ENCODE peak calls at places on chromosomes 6 and 20, in four cellular contexts. One of them, this sample, is unnamed.

GRCh38 chr20:6053776-6054688 is at the start of gene LRRN4:
- DNase-seq in HepG2: peak
- DNase-seq in K562: no peak
- DNase-seq in A549: no peak
- DNase-seq in this sample: no peak

GRCh38 chr6:91538622-91539021 is 951.8 kb upstream of the MAP3K7 start:
- DNase-seq in A549: no peak
- DNase-seq in K562: no peak
- DNase-seq in HepG2: no peak
- DNase-seq in this sample: no peak

GRCh38 chr6:138844203-138844602 is 48.3 kb downstream of the ECT2L start:
- DNase-seq in A549: no peak
- DNase-seq in HepG2: peak
- DNase-seq in K562: no peak
- DNase-seq in this sample: no peak

GRCh38 chr20:59137532-59137931 is 26.1 kb upstream of the ZNF831 start:
- DNase-seq in HepG2: no peak
- DNase-seq in A549: no peak
- DNase-seq in K562: no peak
- DNase-seq in this sample: no peak

GRCh38 chr20:34642009-34642408 is 34.9 kb downstream of the PIGU start:
- DNase-seq in K562: no peak
- DNase-seq in HepG2: no peak
- DNase-seq in A549: no peak
- DNase-seq in this sample: no peak

GRCh38 chr6:31792090-31792374 is 3.5 kb downstream of the VARS1 start:
- DNase-seq in HepG2: no peak
- DNase-seq in K562: no peak
- DNase-seq in A549: no peak
- DNase-seq in this sample: no peak

GRCh38 chr6:136039185-136039584 is 187.7 kb downstream of the PDE7B start:
- DNase-seq in HepG2: no peak
- DNase-seq in K562: no peak
- DNase-seq in A549: no peak
- DNase-seq in this sample: no peak

GRCh38 chr6:39824030-39824926 is 32.1 kb downstream of the DAAM2 start:
- DNase-seq in K562: no peak
- DNase-seq in A549: no peak
- DNase-seq in HepG2: no peak
- DNase-seq in this sample: no peak

GRCh38 chr20:62376112-62377063 is 9.3 kb upstream of the LAMA5 start:
- DNase-seq in K562: no peak
- DNase-seq in HepG2: peak
- DNase-seq in A549: peak
- DNase-seq in this sample: no peak

GRCh38 chr6:35391240-35391968 is 49.0 kb downstream of the PPARD start:
- DNase-seq in A549: peak
- DNase-seq in HepG2: no peak
- DNase-seq in K562: no peak
- DNase-seq in this sample: no peak

GRCh38 chr6:99514089-99514488 is 1.1 kb downstream of the USP45 start:
- DNase-seq in HepG2: no peak
- DNase-seq in A549: no peak
- DNase-seq in K562: peak
- DNase-seq in this sample: no peak

GRCh38 chr6:170153436-170154319 is 137.2 kb downstream of the DLL1 start:
- DNase-seq in A549: no peak
- DNase-seq in K562: no peak
- DNase-seq in HepG2: no peak
- DNase-seq in this sample: no peak

GRCh38 chr6:146975093-146975492 is 229.1 kb upstream of the STXBP5 start:
- DNase-seq in HepG2: no peak
- DNase-seq in A549: no peak
- DNase-seq in K562: no peak
- DNase-seq in this sample: no peak

GRCh38 chr6:166006593-166007301 is 160.9 kb downstream of the TBXT start:
- DNase-seq in A549: peak
- DNase-seq in HepG2: no peak
- DNase-seq in K562: no peak
- DNase-seq in this sample: no peak

GRCh38 chr20:63174309-63175030 is 41.5 kb downstream of the YTHDF1 start:
- DNase-seq in K562: no peak
- DNase-seq in A549: no peak
- DNase-seq in HepG2: no peak
- DNase-seq in this sample: no peak

GRCh38 chr6:45710304-45710821 is 305.3 kb downstream of the CLIC5 start:
- DNase-seq in A549: peak
- DNase-seq in HepG2: no peak
- DNase-seq in K562: no peak
- DNase-seq in this sample: peak

GRCh38 chr20:14599613-14600012 is 262.2 kb upstream of the FLRT3 start:
- DNase-seq in HepG2: no peak
- DNase-seq in A549: no peak
- DNase-seq in K562: no peak
- DNase-seq in this sample: no peak

GRCh38 chr20:43538855-43539700 is 19.7 kb upstream of the SGK2 start:
- DNase-seq in A549: no peak
- DNase-seq in K562: no peak
- DNase-seq in HepG2: no peak
- DNase-seq in this sample: no peak

GRCh38 chr20:49899551-49900383 is 15.6 kb downstream of the SPATA2 start:
- DNase-seq in A549: peak
- DNase-seq in K562: no peak
- DNase-seq in HepG2: no peak
- DNase-seq in this sample: no peak

GRCh38 chr6:53829698-53830221 is 35.0 kb downstream of the LRRC1 start:
- DNase-seq in K562: no peak
- DNase-seq in A549: no peak
- DNase-seq in HepG2: peak
- DNase-seq in this sample: no peak

GRCh38 chr6:39901116-39901655 is 33.1 kb downstream of the MOCS1 start:
- DNase-seq in A549: no peak
- DNase-seq in HepG2: no peak
- DNase-seq in K562: no peak
- DNase-seq in this sample: no peak

GRCh38 chr20:21520702-21521595 is 7.1 kb upstream of the NKX2-2 start:
- DNase-seq in K562: no peak
- DNase-seq in A549: no peak
- DNase-seq in HepG2: no peak
- DNase-seq in this sample: no peak

GRCh38 chr6:132569170-132569569 is 952 bp upstream of the TAAR6 start:
- DNase-seq in A549: no peak
- DNase-seq in K562: no peak
- DNase-seq in HepG2: no peak
- DNase-seq in this sample: no peak

GRCh38 chr6:136011475-136011874 is 160.0 kb downstream of the PDE7B start:
- DNase-seq in HepG2: no peak
- DNase-seq in A549: no peak
- DNase-seq in K562: no peak
- DNase-seq in this sample: no peak

GRCh38 chr6:110130362-110130761 is 49.1 kb downstream of the WASF1 start:
- DNase-seq in HepG2: no peak
- DNase-seq in A549: no peak
- DNase-seq in K562: no peak
- DNase-seq in this sample: no peak

GRCh38 chr20:48875233-48875913 is 46.1 kb upstream of the ARFGEF2 start:
- DNase-seq in K562: no peak
- DNase-seq in HepG2: no peak
- DNase-seq in A549: no peak
- DNase-seq in this sample: no peak

GRCh38 chr6:110561016-110561396 is 84.6 kb upstream of the SLC22A16 start:
- DNase-seq in HepG2: no peak
- DNase-seq in K562: no peak
- DNase-seq in A549: no peak
- DNase-seq in this sample: no peak

GRCh38 chr20:43584448-43585138 is 6.1 kb upstream of the IFT52 start:
- DNase-seq in HepG2: peak
- DNase-seq in K562: no peak
- DNase-seq in A549: no peak
- DNase-seq in this sample: no peak

GRCh38 chr20:17077030-17077429 is 149.8 kb upstream of the PCSK2 start:
- DNase-seq in A549: no peak
- DNase-seq in HepG2: no peak
- DNase-seq in K562: no peak
- DNase-seq in this sample: no peak

GRCh38 chr6:168247456-168248147 is 72.0 kb downstream of the DACT2 start:
- DNase-seq in K562: no peak
- DNase-seq in A549: peak
- DNase-seq in HepG2: peak
- DNase-seq in this sample: no peak

GRCh38 chr6:101322921-101323320 is 70.6 kb upstream of the GRIK2 start:
- DNase-seq in HepG2: no peak
- DNase-seq in K562: no peak
- DNase-seq in A549: no peak
- DNase-seq in this sample: no peak

GRCh38 chr6:169168302-169168630 is 85.4 kb downstream of the THBS2 start:
- DNase-seq in A549: no peak
- DNase-seq in K562: no peak
- DNase-seq in HepG2: no peak
- DNase-seq in this sample: no peak

GRCh38 chr6:14673201-14673600 is 555.6 kb downstream of the CD83 start:
- DNase-seq in HepG2: no peak
- DNase-seq in A549: no peak
- DNase-seq in K562: no peak
- DNase-seq in this sample: no peak

GRCh38 chr6:142896732-142897131 is 48.2 kb downstream of the HIVEP2 start:
- DNase-seq in HepG2: no peak
- DNase-seq in A549: no peak
- DNase-seq in K562: no peak
- DNase-seq in this sample: no peak

GRCh38 chr6:45951771-45952529 is 63.7 kb downstream of the CLIC5 start:
- DNase-seq in A549: no peak
- DNase-seq in K562: no peak
- DNase-seq in HepG2: no peak
- DNase-seq in this sample: no peak

GRCh38 chr20:3677733-3678132 is 4.1 kb downstream of the ADAM33 start:
- DNase-seq in HepG2: no peak
- DNase-seq in A549: no peak
- DNase-seq in K562: no peak
- DNase-seq in this sample: no peak

GRCh38 chr6:71107935-71108420 is 151.1 kb upstream of the B3GAT2 start:
- DNase-seq in HepG2: no peak
- DNase-seq in A549: no peak
- DNase-seq in K562: no peak
- DNase-seq in this sample: no peak

GRCh38 chr20:18224968-18225568 is 63.3 kb upstream of the ZNF133 start:
- DNase-seq in A549: peak
- DNase-seq in K562: no peak
- DNase-seq in HepG2: peak
- DNase-seq in this sample: no peak

DNA sequence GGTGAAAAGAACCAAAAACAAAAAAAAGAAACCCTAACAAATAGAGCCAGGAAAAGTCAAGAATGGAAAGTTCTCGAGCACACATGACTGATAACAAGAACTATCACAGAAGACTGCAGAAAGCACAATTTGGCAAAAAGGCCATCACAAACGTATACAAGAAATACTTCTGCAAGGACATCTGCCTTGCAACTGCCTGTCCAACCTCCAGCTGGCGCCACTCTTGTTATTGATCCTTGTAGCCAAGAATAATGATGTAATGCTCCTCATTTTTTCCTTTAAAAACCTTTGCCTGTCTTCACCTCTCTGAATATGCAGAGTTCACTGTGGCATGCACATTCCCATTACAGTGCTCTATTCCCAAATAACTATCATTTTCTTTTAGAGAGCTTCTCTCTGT is 87.9 kb upstream of the BMP5 start:
- DNase-seq in HepG2: peak
- DNase-seq in K562: no peak
- DNase-seq in A549: no peak
- DNase-seq in this sample: no peak
- TF ChIP-seq RAD21 in HepG2: no peak
- TF ChIP-seq RAD21 in K562: no peak
- TF ChIP-seq RAD21 in A549: no peak
- TF ChIP-seq RAD21 in this sample: no peak

GRCh38 chr6:130995783-130996447 is 67.1 kb downstream of the EPB41L2 start:
- DNase-seq in K562: no peak
- DNase-seq in A549: no peak
- DNase-seq in HepG2: no peak
- DNase-seq in this sample: no peak
- TF ChIP-seq BHLHE40 in K562: no peak
- TF ChIP-seq BHLHE40 in A549: no peak
- TF ChIP-seq BHLHE40 in HepG2: no peak
- TF ChIP-seq BHLHE40 in this sample: no peak

GRCh38 chr6:22057962-22058361 is 238.9 kb downstream of the PRL start:
- DNase-seq in K562: no peak
- DNase-seq in A549: no peak
- DNase-seq in HepG2: no peak
- DNase-seq in this sample: no peak
- TF ChIP-seq REST in K562: no peak
- TF ChIP-seq REST in A549: no peak
- TF ChIP-seq REST in HepG2: no peak
- TF ChIP-seq REST in this sample: peak

DNA sequence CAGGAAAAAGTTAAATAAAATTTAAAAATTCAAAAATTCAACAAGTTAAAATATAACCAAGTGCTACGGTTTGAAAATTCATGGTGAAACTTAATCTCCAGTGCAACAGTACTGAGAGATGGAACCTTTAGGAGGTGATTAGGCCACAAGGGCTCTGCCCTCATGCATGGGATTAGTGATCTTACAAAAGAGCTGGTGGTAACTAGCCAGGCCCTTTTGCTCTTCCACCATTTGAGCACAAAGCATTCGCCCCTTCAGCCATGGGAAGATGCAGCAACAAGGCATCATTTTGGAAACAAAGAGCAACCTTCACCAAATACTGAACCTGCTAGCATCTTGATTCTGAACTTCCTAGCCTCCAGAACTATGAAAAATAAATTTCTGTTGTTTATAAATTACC is 80.9 kb downstream of the RNGTT start:
- DNase-seq in A549: no peak
- DNase-seq in K562: no peak
- DNase-seq in HepG2: no peak
- DNase-seq in this sample: no peak
- TF ChIP-seq RAD21 in A549: no peak
- TF ChIP-seq RAD21 in K562: no peak
- TF ChIP-seq RAD21 in HepG2: no peak
- TF ChIP-seq RAD21 in this sample: no peak

This sample was measured in GM12878.